ENCODE peak calls at places on chromosome 6, in ten cellular contexts. Y, I, B, R, T, P, X, D, Q and J are unnamed samples.

GRCh38 chr6:81450180-81450579 is 302.3 kb downstream of the TENT5A start:
- DNase-seq in Y (no peak), I (no peak), B (peak; percentile 79), R (no peak), T (no peak), P (no peak), X (no peak), D (no peak), Q (no peak), J (peak; percentile 78)

GRCh38 chr6:158665332-158665731 is 15.5 kb downstream of the SYTL3 start:
- DNase-seq in Y (no peak), I (no peak), B (no peak), R (no peak), T (no peak), P (no peak), X (no peak), D (no peak), Q (no peak), J (no peak)

GRCh38 chr6:16684896-16685554 is 76.2 kb downstream of the ATXN1 start:
- DNase-seq in Y (no peak), I (no peak), B (peak; percentile 82), R (no peak), T (peak; percentile 9), P (no peak), X (no peak), D (peak; percentile 88), Q (no peak), J (peak; percentile 65)

GRCh38 chr6:153947817-153948447 is 91.1 kb upstream of the OPRM1 start:
- DNase-seq in Y (no peak), I (no peak), B (peak; percentile 6), R (peak; percentile 64), T (no peak), P (peak; percentile 63), X (no peak), D (no peak), Q (no peak), J (no peak)

GRCh38 chr6:121666809-121667208 is 231.4 kb downstream of the GJA1 start:
- DNase-seq in Y (no peak), I (no peak), B (peak; percentile 85), R (no peak), T (no peak), P (peak; percentile 32), X (no peak), D (no peak), Q (no peak), J (peak; percentile 79)

GRCh38 chr6:27096834-27097511 is 150.5 kb upstream of the PRSS16 start:
- DNase-seq in Y (peak; percentile 78), I (peak; percentile 10), B (peak; percentile 84), R (peak; percentile 28), T (peak; percentile 9), P (peak; percentile 38), X (no peak), D (peak; percentile 58), Q (no peak), J (peak; percentile 52)

GRCh38 chr6:72386324-72386723 is 235.5 kb upstream of the KCNQ5 start:
- DNase-seq in Y (no peak), I (no peak), B (peak; percentile 12), R (no peak), T (no peak), P (no peak), X (no peak), D (no peak), Q (no peak), J (no peak)

GRCh38 chr6:11214438-11214837 is 18.0 kb downstream of the NEDD9 start:
- DNase-seq in Y (no peak), I (no peak), B (no peak), R (no peak), T (no peak), P (no peak), X (no peak), D (no peak), Q (peak; percentile 90), J (no peak)

GRCh38 chr6:52576054-52576391 is 837 bp downstream of the TRAM2 start:
- DNase-seq in Y (no peak), I (no peak), B (no peak), R (no peak), T (no peak), P (no peak), X (no peak), D (no peak), Q (no peak), J (no peak)